ENCODE peak calls at places on chromosomes 6 and 20, in eight cellular contexts. T, U, W, J, X, K, D and R are unnamed samples.

GRCh38 chr20:53030061-53030460 is 57.9 kb downstream of the TSHZ2 start:
- DNase-seq in T (no peak), U (no peak), W (no peak), J (no peak), X (no peak), K (no peak), D (no peak), R (no peak)

GRCh38 chr6:149242883-149243282 is 74.6 kb upstream of the TAB2 start:
- DNase-seq in T (no peak), U (no peak), W (no peak), J (no peak), X (no peak), K (no peak), D (peak), R (no peak)

GRCh38 chr6:3813150-3813780 is 35.9 kb upstream of the FAM50B start:
- DNase-seq in T (no peak), U (no peak), W (no peak), J (no peak), X (peak), K (no peak), D (peak), R (no peak)

GRCh38 chr6:151389640-151390275 is 1.6 kb downstream of the ZBTB2 start:
- DNase-seq in T (peak), U (no peak), W (no peak), J (peak), X (no peak), K (peak), D (peak), R (no peak)

GRCh38 chr6:22381810-22382512 is 85.1 kb upstream of the PRL start:
- DNase-seq in T (no peak), U (no peak), W (no peak), J (no peak), X (no peak), K (no peak), D (no peak), R (no peak)

GRCh38 chr20:63957004-63957689 is 931 bp upstream of the UCKL1 start:
- DNase-seq in T (peak), U (no peak), W (no peak), J (peak), X (peak), K (peak), D (peak), R (no peak)

GRCh38 chr20:50038574-50038991 is 55.8 kb downstream of the SNAI1 start:
- DNase-seq in T (no peak), U (no peak), W (no peak), J (no peak), X (no peak), K (no peak), D (no peak), R (no peak)

GRCh38 chr20:57179265-57179664 is 87.2 kb downstream of the BMP7 start:
- DNase-seq in T (peak), U (no peak), W (no peak), J (no peak), X (no peak), K (no peak), D (no peak), R (no peak)

GRCh38 chr6:81166770-81167169 is 585.7 kb downstream of the TENT5A start:
- DNase-seq in T (peak), U (no peak), W (no peak), J (no peak), X (no peak), K (peak), D (peak), R (no peak)

GRCh38 chr6:163724196-163724595 is 309.7 kb downstream of the QKI start:
- DNase-seq in T (no peak), U (no peak), W (no peak), J (no peak), X (no peak), K (no peak), D (no peak), R (no peak)

GRCh38 chr6:3707751-3708412 is 43.6 kb downstream of the PXDC1 start:
- DNase-seq in T (no peak), U (no peak), W (no peak), J (no peak), X (no peak), K (no peak), D (no peak), R (no peak)

GRCh38 chr20:46242390-46242789 is 65.9 kb downstream of the CDH22 start:
- DNase-seq in T (no peak), U (no peak), W (no peak), J (no peak), X (no peak), K (no peak), D (no peak), R (no peak)

GRCh38 chr6:13511913-13512717 is 24.7 kb upstream of the GFOD1 start:
- DNase-seq in T (peak), U (no peak), W (no peak), J (no peak), X (no peak), K (no peak), D (peak), R (no peak)

GRCh38 chr20:50794181-50794845 is 548 bp upstream of the BCAS4 start:
- DNase-seq in T (no peak), U (no peak), W (no peak), J (no peak), X (no peak), K (no peak), D (no peak), R (no peak)

GRCh38 chr6:30152019-30152673 is 8.9 kb downstream of the TRIM10 start:
- DNase-seq in T (no peak), U (no peak), W (no peak), J (no peak), X (no peak), K (no peak), D (no peak), R (no peak)